ENCODE peak calls at places on chromosome X, in ten cellular contexts. One of them, this sample, is unnamed.

GRCh38 chrX:41909068-41909467 is 14.3 kb downstream of the CASK start:
- DNase-seq in IMR-90: no peak
- DNase-seq in HFFc6: no peak
- DNase-seq in fibroblast of lung: no peak
- DNase-seq in AG04450: no peak
- DNase-seq in tibial nerve: no peak
- DNase-seq in nephron progenitor cell: no peak
- DNase-seq in natural killer cell: no peak
- DNase-seq in breast epithelium: no peak
- DNase-seq in brain microvascular endothelial cell: no peak
- DNase-seq in this sample: no peak

GRCh38 chrX:140507982-140508305 is 3.1 kb upstream of the SOX3 start:
- DNase-seq in IMR-90: no peak
- DNase-seq in HFFc6: no peak
- DNase-seq in fibroblast of lung: no peak
- DNase-seq in AG04450: no peak
- DNase-seq in tibial nerve: no peak
- DNase-seq in nephron progenitor cell: peak; percentile 75
- DNase-seq in natural killer cell: no peak
- DNase-seq in breast epithelium: no peak
- DNase-seq in brain microvascular endothelial cell: no peak
- DNase-seq in this sample: peak; percentile 67

GRCh38 chrX:108245462-108245861 is 153.9 kb downstream of the ATG4A start:
- DNase-seq in IMR-90: no peak
- DNase-seq in HFFc6: no peak
- DNase-seq in fibroblast of lung: no peak
- DNase-seq in AG04450: no peak
- DNase-seq in tibial nerve: no peak
- DNase-seq in nephron progenitor cell: no peak
- DNase-seq in natural killer cell: no peak
- DNase-seq in breast epithelium: no peak
- DNase-seq in brain microvascular endothelial cell: no peak
- DNase-seq in this sample: no peak

GRCh38 chrX:123481908-123482873 is 250.7 kb downstream of the THOC2 start:
- DNase-seq in IMR-90: peak; percentile 27
- DNase-seq in HFFc6: peak; percentile 11
- DNase-seq in fibroblast of lung: peak; percentile 73
- DNase-seq in AG04450: no peak
- DNase-seq in tibial nerve: no peak
- DNase-seq in nephron progenitor cell: no peak
- DNase-seq in natural killer cell: no peak
- DNase-seq in breast epithelium: no peak
- DNase-seq in brain microvascular endothelial cell: no peak
- DNase-seq in this sample: no peak

GRCh38 chrX:44693255-44693654 is 150.6 kb upstream of the DUSP21 start:
- DNase-seq in IMR-90: no peak
- DNase-seq in HFFc6: no peak
- DNase-seq in fibroblast of lung: no peak
- DNase-seq in AG04450: no peak
- DNase-seq in tibial nerve: no peak
- DNase-seq in nephron progenitor cell: no peak
- DNase-seq in natural killer cell: no peak
- DNase-seq in breast epithelium: no peak
- DNase-seq in brain microvascular endothelial cell: no peak
- DNase-seq in this sample: no peak

GRCh38 chrX:95071621-95072020 is 1397.6 kb downstream of the FAM133A start:
- DNase-seq in IMR-90: peak; percentile 2
- DNase-seq in HFFc6: peak; percentile 55
- DNase-seq in fibroblast of lung: no peak
- DNase-seq in AG04450: no peak
- DNase-seq in tibial nerve: no peak
- DNase-seq in nephron progenitor cell: no peak
- DNase-seq in natural killer cell: no peak
- DNase-seq in breast epithelium: no peak
- DNase-seq in brain microvascular endothelial cell: no peak
- DNase-seq in this sample: no peak

GRCh38 chrX:103688949-103689348 is 2.5 kb upstream of the MORF4L2 start:
- DNase-seq in IMR-90: peak; percentile 44
- DNase-seq in HFFc6: peak; percentile 25
- DNase-seq in fibroblast of lung: peak; percentile 24
- DNase-seq in AG04450: no peak
- DNase-seq in tibial nerve: no peak
- DNase-seq in nephron progenitor cell: no peak
- DNase-seq in natural killer cell: no peak
- DNase-seq in breast epithelium: no peak
- DNase-seq in brain microvascular endothelial cell: peak; percentile 5
- DNase-seq in this sample: no peak

GRCh38 chrX:4935846-4936245 is 1222.4 kb upstream of the PRKX start:
- DNase-seq in IMR-90: no peak
- DNase-seq in HFFc6: no peak
- DNase-seq in fibroblast of lung: no peak
- DNase-seq in AG04450: no peak
- DNase-seq in tibial nerve: no peak
- DNase-seq in nephron progenitor cell: no peak
- DNase-seq in natural killer cell: no peak
- DNase-seq in breast epithelium: no peak
- DNase-seq in brain microvascular endothelial cell: no peak
- DNase-seq in this sample: no peak

GRCh38 chrX:57929373-57929772 is 19.1 kb upstream of the ZXDA start:
- DNase-seq in IMR-90: peak; percentile 27
- DNase-seq in HFFc6: peak; percentile 12
- DNase-seq in fibroblast of lung: peak; percentile 6
- DNase-seq in AG04450: no peak
- DNase-seq in tibial nerve: no peak
- DNase-seq in nephron progenitor cell: no peak
- DNase-seq in natural killer cell: no peak
- DNase-seq in breast epithelium: no peak
- DNase-seq in brain microvascular endothelial cell: no peak
- DNase-seq in this sample: no peak

GRCh38 chrX:32867781-32868523 is 343.4 kb downstream of the DMD start:
- DNase-seq in IMR-90: no peak
- DNase-seq in HFFc6: no peak
- DNase-seq in fibroblast of lung: no peak
- DNase-seq in AG04450: no peak
- DNase-seq in tibial nerve: no peak
- DNase-seq in nephron progenitor cell: no peak
- DNase-seq in natural killer cell: no peak
- DNase-seq in breast epithelium: no peak
- DNase-seq in brain microvascular endothelial cell: no peak
- DNase-seq in this sample: no peak

GRCh38 chrX:131778269-131779218 is 234.7 kb downstream of the OR13H1 start:
- DNase-seq in IMR-90: peak; percentile 76
- DNase-seq in HFFc6: no peak
- DNase-seq in fibroblast of lung: peak; percentile 56
- DNase-seq in AG04450: no peak
- DNase-seq in tibial nerve: no peak
- DNase-seq in nephron progenitor cell: no peak
- DNase-seq in natural killer cell: no peak
- DNase-seq in breast epithelium: no peak
- DNase-seq in brain microvascular endothelial cell: peak; percentile 63
- DNase-seq in this sample: no peak

GRCh38 chrX:97398030-97398551 is 514.4 kb downstream of the RPA4 start:
- DNase-seq in IMR-90: peak; percentile 30
- DNase-seq in HFFc6: no peak
- DNase-seq in fibroblast of lung: peak; percentile 22
- DNase-seq in AG04450: no peak
- DNase-seq in tibial nerve: no peak
- DNase-seq in nephron progenitor cell: no peak
- DNase-seq in natural killer cell: no peak
- DNase-seq in breast epithelium: no peak
- DNase-seq in brain microvascular endothelial cell: no peak
- DNase-seq in this sample: no peak

GRCh38 chrX:63275127-63275526 is 76.0 kb downstream of the SPIN4 start:
- DNase-seq in IMR-90: peak; percentile 10
- DNase-seq in HFFc6: peak; percentile 13
- DNase-seq in fibroblast of lung: no peak
- DNase-seq in AG04450: no peak
- DNase-seq in tibial nerve: no peak
- DNase-seq in nephron progenitor cell: peak; percentile 33
- DNase-seq in natural killer cell: no peak
- DNase-seq in breast epithelium: no peak
- DNase-seq in brain microvascular endothelial cell: peak; percentile 27
- DNase-seq in this sample: no peak

GRCh38 chrX:153460826-153461225 is 9.6 kb downstream of the HAUS7 start:
- DNase-seq in IMR-90: peak; percentile 39
- DNase-seq in HFFc6: no peak
- DNase-seq in fibroblast of lung: peak; percentile 40
- DNase-seq in AG04450: no peak
- DNase-seq in tibial nerve: no peak
- DNase-seq in nephron progenitor cell: peak; percentile 71
- DNase-seq in natural killer cell: peak; percentile 22
- DNase-seq in breast epithelium: no peak
- DNase-seq in brain microvascular endothelial cell: no peak
- DNase-seq in this sample: peak; percentile 49

GRCh38 chrX:79592259-79592658 is 225.1 kb upstream of the ITM2A start:
- DNase-seq in IMR-90: no peak
- DNase-seq in HFFc6: no peak
- DNase-seq in fibroblast of lung: no peak
- DNase-seq in AG04450: no peak
- DNase-seq in tibial nerve: no peak
- DNase-seq in nephron progenitor cell: no peak
- DNase-seq in natural killer cell: no peak
- DNase-seq in breast epithelium: no peak
- DNase-seq in brain microvascular endothelial cell: no peak
- DNase-seq in this sample: no peak

GRCh38 chrX:118459494-118459893 is 36.1 kb upstream of the DOCK11 start:
- DNase-seq in IMR-90: peak; percentile 47
- DNase-seq in HFFc6: peak; percentile 26
- DNase-seq in fibroblast of lung: peak; percentile 31
- DNase-seq in AG04450: no peak
- DNase-seq in tibial nerve: peak; percentile 9
- DNase-seq in nephron progenitor cell: no peak
- DNase-seq in natural killer cell: no peak
- DNase-seq in breast epithelium: no peak
- DNase-seq in brain microvascular endothelial cell: peak; percentile 11
- DNase-seq in this sample: no peak

DNA sequence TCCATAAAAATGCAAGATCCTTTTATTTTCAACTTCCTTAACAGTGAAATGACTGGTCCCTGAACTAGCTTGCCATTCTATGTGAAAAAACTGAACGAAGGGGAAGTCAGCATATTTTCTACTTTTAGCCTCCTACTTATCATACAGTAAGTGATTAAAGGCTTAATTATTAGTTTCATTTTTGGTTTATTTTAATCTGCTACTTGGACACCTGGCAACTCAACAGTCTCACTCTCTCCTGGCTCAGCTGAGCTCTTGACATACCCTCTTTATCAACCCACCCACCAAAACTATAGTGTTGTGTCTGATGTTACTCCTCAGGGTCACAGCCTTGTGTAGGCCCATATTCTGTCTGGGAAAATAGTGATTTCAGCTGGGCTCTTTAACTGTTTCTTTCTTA is 86.2 kb upstream of the CPXCR1 start:
- DNase-seq in IMR-90: no peak
- DNase-seq in HFFc6: no peak
- DNase-seq in fibroblast of lung: no peak
- DNase-seq in AG04450: no peak
- DNase-seq in tibial nerve: no peak
- DNase-seq in nephron progenitor cell: no peak
- DNase-seq in natural killer cell: no peak
- DNase-seq in breast epithelium: no peak
- DNase-seq in brain microvascular endothelial cell: no peak
- DNase-seq in this sample: no peak
- TF ChIP-seq CTCF in IMR-90: no peak
- TF ChIP-seq CTCF in HFFc6: no peak
- TF ChIP-seq CTCF in fibroblast of lung: no peak
- TF ChIP-seq CTCF in AG04450: no peak
- TF ChIP-seq CTCF in tibial nerve: no peak
- TF ChIP-seq CTCF in nephron progenitor cell: no peak
- TF ChIP-seq CTCF in natural killer cell: no peak
- TF ChIP-seq CTCF in breast epithelium: no peak
- TF ChIP-seq CTCF in brain microvascular endothelial cell: no peak
- TF ChIP-seq CTCF in this sample: no peak

DNA sequence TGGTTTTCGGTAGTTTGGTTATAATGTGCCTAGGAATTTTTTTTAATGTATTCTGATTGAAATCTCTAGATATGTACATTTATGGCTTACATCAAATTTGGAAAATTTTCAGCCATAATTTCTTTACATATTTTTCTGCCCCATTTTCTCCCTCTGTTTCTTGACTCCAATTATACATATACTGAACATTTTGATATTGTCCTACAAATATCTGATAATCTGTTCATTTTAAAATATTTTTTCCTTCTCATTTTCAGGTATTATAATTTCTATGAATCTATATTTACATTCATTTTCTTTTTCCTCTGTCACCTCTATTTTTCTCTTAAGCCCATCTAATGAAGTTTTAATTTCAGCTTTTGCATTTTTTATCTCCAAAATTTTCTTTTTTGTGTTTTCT is 82.7 kb upstream of the TMLHE start:
- DNase-seq in IMR-90: no peak
- DNase-seq in HFFc6: no peak
- DNase-seq in fibroblast of lung: no peak
- DNase-seq in AG04450: no peak
- DNase-seq in tibial nerve: no peak
- DNase-seq in nephron progenitor cell: no peak
- DNase-seq in natural killer cell: no peak
- DNase-seq in breast epithelium: no peak
- DNase-seq in brain microvascular endothelial cell: no peak
- DNase-seq in this sample: no peak
- TF ChIP-seq CTCF in IMR-90: no peak
- TF ChIP-seq CTCF in HFFc6: no peak
- TF ChIP-seq CTCF in fibroblast of lung: no peak
- TF ChIP-seq CTCF in AG04450: no peak
- TF ChIP-seq CTCF in tibial nerve: no peak
- TF ChIP-seq CTCF in nephron progenitor cell: no peak
- TF ChIP-seq CTCF in natural killer cell: no peak
- TF ChIP-seq CTCF in breast epithelium: no peak
- TF ChIP-seq CTCF in brain microvascular endothelial cell: no peak
- TF ChIP-seq CTCF in this sample: no peak

GRCh38 chrX:45952030-45952429 is 593.2 kb downstream of the ZNF674 start:
- DNase-seq in IMR-90: no peak
- DNase-seq in HFFc6: no peak
- DNase-seq in fibroblast of lung: no peak
- DNase-seq in AG04450: no peak
- DNase-seq in tibial nerve: no peak
- DNase-seq in nephron progenitor cell: no peak
- DNase-seq in natural killer cell: no peak
- DNase-seq in breast epithelium: no peak
- DNase-seq in brain microvascular endothelial cell: no peak
- DNase-seq in this sample: no peak
- TF ChIP-seq CTCF in IMR-90: no peak
- TF ChIP-seq CTCF in HFFc6: no peak
- TF ChIP-seq CTCF in fibroblast of lung: no peak
- TF ChIP-seq CTCF in AG04450: peak; percentile 3
- TF ChIP-seq CTCF in tibial nerve: no peak
- TF ChIP-seq CTCF in nephron progenitor cell: no peak
- TF ChIP-seq CTCF in natural killer cell: no peak
- TF ChIP-seq CTCF in breast epithelium: no peak
- TF ChIP-seq CTCF in brain microvascular endothelial cell: peak; percentile 33
- TF ChIP-seq CTCF in this sample: no peak

DNA sequence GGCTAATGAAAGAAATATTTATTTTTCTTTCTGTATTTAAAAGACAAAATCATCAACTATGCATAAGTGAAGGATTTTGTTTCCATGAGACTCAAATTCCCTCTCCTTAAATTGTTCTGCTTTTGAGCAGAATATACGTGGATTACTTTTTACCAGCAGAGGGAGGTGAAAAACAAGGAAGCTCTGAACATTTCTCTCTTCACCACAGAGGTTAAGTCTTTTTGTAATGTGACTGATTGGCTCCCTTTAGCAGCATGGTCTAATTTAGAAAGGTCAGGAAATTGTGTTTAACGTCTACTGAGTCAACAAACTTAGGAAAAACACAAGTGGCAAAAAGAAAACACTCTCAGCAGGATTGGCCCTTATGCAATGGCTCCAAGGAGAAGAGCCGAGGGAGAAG is 55.1 kb upstream of the F9 start:
- DNase-seq in IMR-90: no peak
- DNase-seq in HFFc6: no peak
- DNase-seq in fibroblast of lung: no peak
- DNase-seq in AG04450: no peak
- DNase-seq in tibial nerve: no peak
- DNase-seq in nephron progenitor cell: no peak
- DNase-seq in natural killer cell: no peak
- DNase-seq in breast epithelium: no peak
- DNase-seq in brain microvascular endothelial cell: no peak
- DNase-seq in this sample: no peak
- TF ChIP-seq CTCF in IMR-90: no peak
- TF ChIP-seq CTCF in HFFc6: no peak
- TF ChIP-seq CTCF in fibroblast of lung: no peak
- TF ChIP-seq CTCF in AG04450: no peak
- TF ChIP-seq CTCF in tibial nerve: no peak
- TF ChIP-seq CTCF in nephron progenitor cell: no peak
- TF ChIP-seq CTCF in natural killer cell: no peak
- TF ChIP-seq CTCF in breast epithelium: no peak
- TF ChIP-seq CTCF in brain microvascular endothelial cell: no peak
- TF ChIP-seq CTCF in this sample: no peak